ENCODE peak calls at places on chromosomes 1 and 21, in five cellular contexts. V is GM12878, C is transverse colon, G is HCT116, N is esophagus muscularis mucosa. I is an unnamed sample.

GRCh38 chr1:150160964-150161626 is 11.4 kb downstream of the PLEKHO1 start:
- DNase-seq in C (no peak), N (no peak), G (no peak), V (no peak), I (no peak)

GRCh38 chr1:233523047-233523446 is 90.9 kb upstream of the KCNK1 start:
- DNase-seq in C (no peak), V (no peak), N (no peak), G (no peak), I (no peak)

GRCh38 chr21:36704281-36704957 is 5.5 kb downstream of the SIM2 start:
- DNase-seq in N (no peak), C (no peak), G (no peak), V (no peak), I (no peak)

GRCh38 chr1:218476385-218476784 is 131.2 kb downstream of the TGFB2 start:
- DNase-seq in V (no peak), N (no peak), C (no peak), G (no peak), I (no peak)

GRCh38 chr1:24536391-24536840 is 19.5 kb upstream of the NCMAP start:
- DNase-seq in N (no peak), V (peak; percentile 82), C (peak; percentile 75), G (peak; percentile 43), I (peak; percentile 51)

GRCh38 chr21:37532868-37533780 is 166.6 kb downstream of the DYRK1A start:
- DNase-seq in G (peak; percentile 47), N (peak; percentile 24), V (no peak), C (no peak), I (peak; percentile 63)

GRCh38 chr1:16266411-16267118 is 29.6 kb upstream of the CPLANE2 start:
- DNase-seq in C (no peak), G (no peak), V (no peak), N (no peak), I (no peak)

GRCh38 chr1:23559985-23560755 is 869 bp upstream of the ID3 start:
- DNase-seq in N (no peak), C (no peak), G (no peak), V (no peak), I (no peak)

GRCh38 chr1:223811634-223812101 is 34.1 kb downstream of the TP53BP2 start:
- DNase-seq in V (no peak), C (no peak), G (peak; percentile 15), N (no peak), I (no peak)

GRCh38 chr1:52571783-52572182 is 18.9 kb upstream of the TUT4 start:
- DNase-seq in G (no peak), V (no peak), N (no peak), C (no peak), I (no peak)

GRCh38 chr21:32494946-32495703 is 82.6 kb downstream of the EVA1C start:
- DNase-seq in V (no peak), C (no peak), G (no peak), N (no peak), I (no peak)

GRCh38 chr1:33343539-33343938 is 22.6 kb upstream of the A3GALT2 start:
- DNase-seq in G (no peak), C (no peak), N (no peak), V (no peak), I (no peak)

GRCh38 chr21:30058928-30059327 is 107.7 kb downstream of the CLDN17 start:
- DNase-seq in C (no peak), G (no peak), V (no peak), N (no peak), I (no peak)

GRCh38 chr1:8604041-8604942 is 213.1 kb downstream of the RERE start:
- DNase-seq in V (peak; percentile 82), C (no peak), N (no peak), G (no peak), I (no peak)

GRCh38 chr1:115524211-115524610 is 117.6 kb upstream of the VANGL1 start:
- DNase-seq in G (no peak), V (no peak), C (no peak), N (peak; percentile 39), I (no peak)

GRCh38 chr1:77756052-77756754 is 3.4 kb downstream of the USP33 start:
- DNase-seq in V (no peak), G (no peak), C (no peak), N (no peak), I (no peak)

GRCh38 chr1:17193222-17194132 is 11.5 kb upstream of the PADI1 start:
- DNase-seq in C (no peak), G (no peak), N (no peak), V (no peak), I (no peak)

DNA sequence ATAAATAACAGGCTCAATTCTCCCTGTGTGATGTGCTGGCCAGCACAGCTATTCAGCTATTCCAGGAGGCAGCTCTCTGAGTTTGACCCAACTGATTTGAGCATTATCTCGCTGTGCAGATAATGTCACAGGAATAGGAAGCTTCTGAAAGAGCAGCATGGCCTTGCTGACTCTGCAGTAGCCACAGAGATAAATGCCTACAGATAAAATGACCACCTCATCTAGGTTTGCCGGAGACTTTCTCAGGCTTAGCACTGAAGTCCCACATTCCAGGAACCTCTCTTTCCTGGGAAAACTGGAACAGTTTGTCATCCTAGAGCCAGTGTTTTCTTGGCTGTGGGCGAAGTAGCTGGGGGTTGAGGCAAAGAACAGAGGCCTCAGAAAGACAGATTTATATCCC is 98.9 kb downstream of the MRPL39 start:
- DNase-seq in C (no peak), G (no peak), N (no peak), V (no peak), I (no peak)
- TF ChIP-seq POLR2A in C (no peak), G (no peak), N (no peak), V (no peak), I (no peak)

GRCh38 chr1:151499930-151500329 is 11.3 kb upstream of the CGN start:
- DNase-seq in C (no peak), N (no peak), G (no peak), V (no peak), I (no peak)

GRCh38 chr1:151499355-151499754 is 11.8 kb upstream of the CGN start:
- DNase-seq in V (no peak), G (no peak), N (no peak), C (peak; percentile 28), I (no peak)

GRCh38 chr1:151502035-151502728 is 9.0 kb upstream of the CGN start:
- DNase-seq in G (no peak), C (no peak), N (no peak), V (no peak), I (no peak)

GRCh38 chr1:151502859-151503509 is 8.2 kb upstream of the CGN start:
- DNase-seq in V (no peak), C (no peak), G (no peak), N (no peak), I (no peak)

GRCh38 chr1:151501474-151501873 is 9.7 kb upstream of the CGN start:
- DNase-seq in G (no peak), N (no peak), V (no peak), C (peak; percentile 18), I (no peak)
- TF ChIP-seq CTCF in G (peak; percentile 35), N (no peak), V (peak; percentile 15), C (peak; percentile 61), I (no peak)

GRCh38 chr1:192846950-192847349 is 38.1 kb downstream of the RGS2 start:
- DNase-seq in G (no peak), C (no peak), V (no peak), N (no peak), I (no peak)

GRCh38 chr1:192849442-192849841 is 40.6 kb downstream of the RGS2 start:
- DNase-seq in V (no peak), C (no peak), N (no peak), G (no peak), I (no peak)

GRCh38 chr1:192839164-192840066 is 30.6 kb downstream of the RGS2 start:
- DNase-seq in N (no peak), C (no peak), V (no peak), G (no peak), I (no peak)

GRCh38 chr1:192844360-192844759 is 35.5 kb downstream of the RGS2 start:
- DNase-seq in N (no peak), G (no peak), C (no peak), V (no peak), I (no peak)
- TF ChIP-seq POLR2AphosphoS5 in N (no peak), G (no peak), C (no peak), V (no peak), I (no peak)

DNA sequence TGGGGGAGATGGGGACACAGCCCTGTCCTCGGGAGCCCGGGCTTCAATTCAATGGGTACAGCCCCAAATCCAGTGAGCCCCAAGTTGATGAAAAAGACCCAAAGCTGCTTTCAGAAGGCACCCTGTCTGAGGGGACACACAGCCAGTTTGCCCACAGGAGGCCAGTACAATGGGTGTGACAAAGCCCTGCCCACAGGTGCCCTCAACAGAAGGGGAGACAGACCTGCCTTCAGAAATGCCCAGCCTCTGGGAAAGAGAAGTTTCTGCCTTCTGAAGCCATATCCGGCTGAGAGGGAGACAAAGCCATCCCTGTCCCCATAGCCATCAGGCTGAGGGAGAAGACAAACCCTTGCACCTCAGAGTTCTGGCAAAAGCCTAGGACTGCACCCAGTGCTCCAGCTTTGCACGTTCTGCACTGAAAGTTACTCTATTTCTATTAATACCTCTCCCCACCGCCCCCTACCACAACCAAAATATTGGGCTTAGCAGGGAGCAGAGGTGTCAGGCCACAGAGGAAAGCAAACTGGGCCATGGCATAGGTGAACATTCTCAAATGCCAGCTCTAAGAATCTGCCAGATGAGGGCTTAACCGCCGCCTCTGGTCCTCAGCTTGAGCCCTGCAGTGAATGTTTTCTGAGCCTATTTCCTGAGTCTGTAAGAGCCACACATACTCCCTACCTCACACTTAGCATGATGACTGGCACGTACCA is 18.0 kb upstream of the PTAFR start:
- DNase-seq in V (no peak), G (no peak), N (no peak), C (no peak), I (no peak)
- TF ChIP-seq POLR2A in V (no peak), G (no peak), N (no peak), C (no peak), I (no peak)

GRCh38 chr1:200307755-200308066 is 102.1 kb downstream of the ZNF281 start:
- DNase-seq in G (no peak), N (no peak), V (no peak), C (no peak), I (no peak)
- TF ChIP-seq CTCF in G (no peak), N (no peak), V (no peak), C (no peak), I (no peak)

DNA sequence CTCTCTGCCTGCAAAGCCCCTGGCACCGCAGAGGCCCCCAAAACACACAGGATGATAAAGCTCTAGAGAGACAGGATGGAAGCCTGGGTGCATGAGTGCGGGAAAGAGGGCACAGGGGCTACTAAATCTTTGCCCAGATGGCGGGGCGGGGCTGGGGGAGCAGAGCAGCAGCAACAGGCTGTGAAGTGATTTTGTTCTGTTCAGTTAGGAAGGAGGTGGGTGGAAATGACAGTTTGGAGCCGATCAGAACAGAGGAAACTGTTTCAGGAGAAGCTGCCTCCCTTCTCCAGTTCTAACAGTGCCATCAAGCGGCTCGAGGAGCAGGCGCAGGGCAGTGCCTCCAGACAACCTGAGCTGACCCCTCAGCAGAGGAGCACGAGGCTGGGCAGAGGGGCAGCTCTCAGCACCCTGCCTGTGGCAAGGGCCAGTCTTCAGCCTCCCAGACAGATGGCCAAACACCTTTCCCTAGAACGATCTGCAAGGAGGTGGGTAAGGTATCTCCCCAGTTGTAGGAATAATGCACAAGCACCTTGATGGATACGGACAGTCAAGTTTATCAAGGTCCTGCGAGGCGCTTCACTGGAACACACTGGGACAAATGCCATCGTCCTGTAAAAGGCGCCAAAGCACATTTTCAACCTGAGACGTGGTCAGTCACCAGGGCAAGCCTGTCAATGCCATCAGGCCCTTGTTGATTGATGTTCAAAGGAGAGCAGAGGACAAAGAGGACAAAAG is 44.9 kb downstream of the TOMM20 start:
- DNase-seq in C (peak; percentile 87), G (peak; percentile 58), V (no peak), N (peak; percentile 94), I (peak; percentile 80)
- TF ChIP-seq POLR2AphosphoS5 in C (peak; percentile 55), G (no peak), V (no peak), N (peak; percentile 73), I (peak; percentile 84)